ENCODE peak calls at places on chromosomes 11 and 22, in four cellular contexts. One of them, this sample, is unnamed.
A peak's percentile ranks its signal among the peaks of the same experiment; 100 is the strongest.

GRCh38 chr11:120667281-120667680 is 155.7 kb downstream of the GRIK4 start:
- DNase-seq in IMR-90: no peak
- DNase-seq in stimulated activated CD8-positive, alpha-beta memory T cell treated with anti-CD3 and anti-CD28 coated beads, Interleukin-15, amount 100 ng/mL, for 4 hours: no peak
- DNase-seq in GM10248: no peak
- DNase-seq in this sample: no peak

GRCh38 chr11:93116641-93117577 is 80.9 kb downstream of the SLC36A4 start:
- DNase-seq in IMR-90: peak; percentile 44
- DNase-seq in stimulated activated CD8-positive, alpha-beta memory T cell treated with anti-CD3 and anti-CD28 coated beads, Interleukin-15, amount 100 ng/mL, for 4 hours: no peak
- DNase-seq in GM10248: no peak
- DNase-seq in this sample: no peak

GRCh38 chr11:69866648-69867047 is 47.4 kb upstream of the FGF3 start:
- DNase-seq in IMR-90: no peak
- DNase-seq in stimulated activated CD8-positive, alpha-beta memory T cell treated with anti-CD3 and anti-CD28 coated beads, Interleukin-15, amount 100 ng/mL, for 4 hours: no peak
- DNase-seq in GM10248: no peak
- DNase-seq in this sample: no peak

GRCh38 chr22:46057206-46057605 is 80.2 kb upstream of the WNT7B start:
- DNase-seq in IMR-90: no peak
- DNase-seq in stimulated activated CD8-positive, alpha-beta memory T cell treated with anti-CD3 and anti-CD28 coated beads, Interleukin-15, amount 100 ng/mL, for 4 hours: no peak
- DNase-seq in GM10248: no peak
- DNase-seq in this sample: no peak

GRCh38 chr11:20671856-20672546 is 2.6 kb downstream of the NELL1 start:
- DNase-seq in IMR-90: no peak
- DNase-seq in stimulated activated CD8-positive, alpha-beta memory T cell treated with anti-CD3 and anti-CD28 coated beads, Interleukin-15, amount 100 ng/mL, for 4 hours: no peak
- DNase-seq in GM10248: no peak
- DNase-seq in this sample: no peak

GRCh38 chr11:128709402-128709801 is 15.5 kb downstream of the FLI1 start:
- DNase-seq in IMR-90: peak; percentile 98
- DNase-seq in stimulated activated CD8-positive, alpha-beta memory T cell treated with anti-CD3 and anti-CD28 coated beads, Interleukin-15, amount 100 ng/mL, for 4 hours: no peak
- DNase-seq in GM10248: no peak
- DNase-seq in this sample: no peak

GRCh38 chr11:46914363-46914762 is 4.0 kb downstream of the LRP4 start:
- DNase-seq in IMR-90: peak; percentile 75
- DNase-seq in stimulated activated CD8-positive, alpha-beta memory T cell treated with anti-CD3 and anti-CD28 coated beads, Interleukin-15, amount 100 ng/mL, for 4 hours: no peak
- DNase-seq in GM10248: no peak
- DNase-seq in this sample: no peak

GRCh38 chr11:34650528-34650927 is 29.6 kb downstream of the EHF start:
- DNase-seq in IMR-90: peak; percentile 22
- DNase-seq in stimulated activated CD8-positive, alpha-beta memory T cell treated with anti-CD3 and anti-CD28 coated beads, Interleukin-15, amount 100 ng/mL, for 4 hours: peak; percentile 54
- DNase-seq in GM10248: peak; percentile 73
- DNase-seq in this sample: no peak

GRCh38 chr11:131966667-131967066 is 596.3 kb downstream of the NTM start:
- DNase-seq in IMR-90: no peak
- DNase-seq in stimulated activated CD8-positive, alpha-beta memory T cell treated with anti-CD3 and anti-CD28 coated beads, Interleukin-15, amount 100 ng/mL, for 4 hours: no peak
- DNase-seq in GM10248: no peak
- DNase-seq in this sample: no peak

GRCh38 chr11:104609297-104609696 is 289.0 kb downstream of the CASP12 start:
- DNase-seq in IMR-90: peak; percentile 75
- DNase-seq in stimulated activated CD8-positive, alpha-beta memory T cell treated with anti-CD3 and anti-CD28 coated beads, Interleukin-15, amount 100 ng/mL, for 4 hours: no peak
- DNase-seq in GM10248: peak; percentile 24
- DNase-seq in this sample: peak; percentile 82

GRCh38 chr11:65208785-65209710 is 27.3 kb downstream of the CAPN1 start:
- DNase-seq in IMR-90: no peak
- DNase-seq in stimulated activated CD8-positive, alpha-beta memory T cell treated with anti-CD3 and anti-CD28 coated beads, Interleukin-15, amount 100 ng/mL, for 4 hours: no peak
- DNase-seq in GM10248: peak; percentile 8
- DNase-seq in this sample: no peak

GRCh38 chr11:125525303-125525702 is 29.2 kb upstream of the FEZ1 start:
- DNase-seq in IMR-90: no peak
- DNase-seq in stimulated activated CD8-positive, alpha-beta memory T cell treated with anti-CD3 and anti-CD28 coated beads, Interleukin-15, amount 100 ng/mL, for 4 hours: no peak
- DNase-seq in GM10248: no peak
- DNase-seq in this sample: no peak

GRCh38 chr11:126422446-126422845 is 67.0 kb downstream of the ST3GAL4 start:
- DNase-seq in IMR-90: no peak
- DNase-seq in stimulated activated CD8-positive, alpha-beta memory T cell treated with anti-CD3 and anti-CD28 coated beads, Interleukin-15, amount 100 ng/mL, for 4 hours: no peak
- DNase-seq in GM10248: no peak
- DNase-seq in this sample: no peak

This sample was measured in GF-D8.